ENCODE peak calls at places on chromosome 4, in seven cellular contexts. G is GM19239; I is CD8-positive, alpha-beta memory T cell; R is activated CD4-positive, alpha-beta T cell treated with anti-CD3 and anti-CD28 coated beads, Interleukin-2, amount 50 U/mL, for 48 hours; F is stromal cell of bone marrow; Q is psoas muscle; K is activated T-helper 2 cell treated with anti-CD3 and anti-CD28 coated beads, Interferon-gamma antibody, Interleukin-2, Interleukin-4, amounts not matched to agents 10 μg/mL and 5 μg/mL and 100 μg/mL, durations not matched to agents 14 hours and 24 hours and 36 hours. Z is an unnamed sample.

GRCh38 chr4:186839122-186840037 is 115.7 kb upstream of the FAT1 start:
- DNase-seq in F (peak; percentile 72), K (no peak), R (no peak), Q (peak; percentile 58), G (no peak), I (no peak), Z (no peak)

GRCh38 chr4:177251237-177251636 is 58.4 kb upstream of the NEIL3 start:
- DNase-seq in Q (no peak), F (no peak), G (no peak), I (no peak), K (peak; percentile 25), R (peak; percentile 1), Z (no peak)

GRCh38 chr4:172705565-172705964 is 463.0 kb upstream of the GALNT7 start:
- DNase-seq in K (no peak), F (no peak), G (no peak), I (no peak), R (no peak), Q (no peak), Z (no peak)

GRCh38 chr4:174880001-174880400 is 38.2 kb upstream of the ADAM29 start:
- DNase-seq in R (no peak), F (no peak), Q (no peak), K (no peak), I (no peak), G (no peak), Z (no peak)

GRCh38 chr4:174674305-174674840 is 152.1 kb upstream of the HPGD start:
- DNase-seq in R (no peak), F (no peak), I (no peak), Q (no peak), K (no peak), G (no peak), Z (no peak)

GRCh38 chr4:42280327-42281095 is 116.8 kb upstream of the SHISA3 start:
- DNase-seq in G (no peak), R (peak; percentile 2), I (no peak), K (no peak), Q (no peak), F (no peak), Z (no peak)

GRCh38 chr4:54100607-54101189 is 735 bp downstream of the GSX2 start:
- DNase-seq in F (no peak), R (no peak), G (no peak), K (no peak), I (no peak), Q (peak; percentile 53), Z (no peak)

GRCh38 chr4:173666-174314 is 49.5 kb downstream of the ZNF718 start:
- DNase-seq in I (no peak), Q (no peak), K (no peak), G (no peak), R (no peak), F (no peak), Z (no peak)